ENCODE peak calls at places on chromosomes 7 and 10, in six cellular contexts. Z is neural progenitor cell; D is K562; O is CD4-positive, CD25-positive, alpha-beta regulatory T cell; S is substantia nigra; P is mammary epithelial cell. F is an unnamed sample.

GRCh38 chr10:114239117-114239993 is at the start of gene VWA2:
- DNase-seq in P (no peak), D (no peak), O (no peak), S (no peak), Z (peak; percentile 76), F (peak; percentile 61)

GRCh38 chr10:103416436-103417147 is 20.2 kb downstream of the PDCD11 start:
- DNase-seq in D (no peak), S (no peak), Z (peak; percentile 59), O (peak; percentile 67), P (peak; percentile 19), F (peak; percentile 40)

GRCh38 chr7:1301054-1301811 is 68.6 kb downstream of the UNCX start:
- DNase-seq in O (no peak), P (no peak), Z (no peak), D (no peak), S (no peak), F (peak; percentile 58)

GRCh38 chr10:117476281-117476680 is 66.3 kb upstream of the EMX2 start:
- DNase-seq in P (no peak), O (no peak), Z (no peak), S (no peak), D (no peak), F (no peak)

GRCh38 chr7:90966346-90966745 is 297.9 kb upstream of the FZD1 start:
- DNase-seq in S (no peak), O (no peak), Z (no peak), D (no peak), P (no peak), F (no peak)

GRCh38 chr7:81789406-81790139 is 19.7 kb upstream of the HGF start:
- DNase-seq in Z (no peak), O (no peak), D (no peak), S (no peak), P (no peak), F (no peak)

GRCh38 chr7:139661043-139661440 is 116.8 kb downstream of the HIPK2 start:
- DNase-seq in D (no peak), P (no peak), O (no peak), Z (no peak), S (no peak), F (no peak)

GRCh38 chr7:114627231-114627630 is 212.6 kb downstream of the FOXP2 start:
- DNase-seq in D (no peak), O (no peak), Z (no peak), S (no peak), P (no peak), F (no peak)

GRCh38 chr7:68828575-68828974 is 769.7 kb upstream of the AUTS2 start:
- DNase-seq in Z (no peak), O (no peak), D (no peak), P (no peak), S (no peak), F (no peak)

GRCh38 chr7:105989686-105990085 is 26.6 kb downstream of the CDHR3 start:
- DNase-seq in P (no peak), S (no peak), D (no peak), O (no peak), Z (no peak), F (no peak)

GRCh38 chr7:135808206-135808605 is 59.6 kb upstream of the FAM180A start:
- DNase-seq in O (no peak), D (no peak), P (no peak), S (no peak), Z (no peak), F (no peak)

GRCh38 chr10:6674282-6674681 is 94.2 kb upstream of the PRKCQ start:
- DNase-seq in S (no peak), P (no peak), O (no peak), Z (no peak), D (no peak), F (no peak)

GRCh38 chr10:63702107-63702506 is 180.9 kb downstream of the REEP3 start:
- DNase-seq in P (no peak), Z (no peak), S (no peak), O (no peak), D (no peak), F (no peak)
- H3K27ac ChIP-seq in P (peak overlapping the region; percentile 4), Z (no peak overlapping the region), S (no peak overlapping the region), O (no peak overlapping the region), D (no peak overlapping the region), F (no peak overlapping the region)

DNA sequence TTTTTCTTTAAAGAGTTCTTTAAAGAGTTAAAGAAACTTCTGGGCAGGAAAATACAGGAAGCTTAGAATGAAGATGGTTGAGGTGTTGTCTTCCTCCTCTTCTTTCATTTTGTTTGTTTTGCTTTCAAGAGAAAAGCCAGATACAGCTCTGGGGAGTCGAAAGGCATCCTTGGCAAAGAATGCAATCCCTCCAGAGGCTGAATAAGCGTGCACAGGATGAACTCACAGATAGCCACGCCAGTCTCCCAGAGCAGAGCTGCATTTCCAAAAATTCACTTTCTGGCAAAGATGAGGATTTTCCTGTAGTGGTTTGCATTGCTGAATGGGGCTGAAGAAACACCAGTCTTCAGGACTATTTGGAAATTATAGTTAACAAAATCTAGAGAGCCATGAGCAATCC is 336.3 kb downstream of the NRG3 start:
- DNase-seq in Z (peak; percentile 33), D (no peak), S (no peak), O (no peak), P (no peak), F (no peak)
- H3K27ac ChIP-seq in Z (no peak overlapping the region), D (no peak overlapping the region), S (no peak overlapping the region), O (no peak overlapping the region), P (no peak overlapping the region), F (no peak overlapping the region)

GRCh38 chr7:24980695-24981543 is 941 bp upstream of the OSBPL3 start:
- DNase-seq in D (no peak), S (no peak), O (no peak), P (peak; percentile 57), Z (peak; percentile 44), F (peak; percentile 84)
- H3K27ac ChIP-seq in D (peak overlapping the region; percentile 80), S (peak overlapping the region; percentile 82), O (peak overlapping the region; percentile 82), P (peak overlapping the region; percentile 85), Z (no peak overlapping the region), F (peak overlapping the region; percentile 78)

GRCh38 chr7:130009848-130010688 is 41.1 kb downstream of the ZC3HC1 start:
- DNase-seq in Z (no peak), P (peak; percentile 97), D (peak; percentile 85), O (no peak), S (no peak), F (no peak)
- H3K27ac ChIP-seq in Z (no peak overlapping the region), P (peak overlapping the region; percentile 93), D (peak overlapping the region; percentile 73), O (no peak overlapping the region), S (no peak overlapping the region), F (peak overlapping the region; percentile 45)

F was measured in left lung.